ENCODE peak calls at places on chromosome 21, in nine cellular contexts. E is WTC11, G is B cell, C is OCI-LY7, F is uterus, J is Calu3, B is bronchial epithelial cell, X is natural killer cell, K is choroid plexus epithelial cell. M is an unnamed sample.

GRCh38 chr21:34890258-34890723 is 158.8 kb downstream of the RUNX1 start:
- DNase-seq in E (no peak), F (no peak), K (no peak), J (no peak), X (no peak), C (no peak), G (no peak), B (no peak), M (no peak)

GRCh38 chr21:37412603-37413360 is 46.2 kb downstream of the DYRK1A start:
- DNase-seq in C (no peak), J (no peak), K (peak), E (no peak), G (no peak), F (no peak), X (no peak), B (no peak), M (no peak)

GRCh38 chr21:25103500-25104207 is 503.6 kb downstream of the MRPL39 start:
- DNase-seq in X (no peak), J (no peak), B (no peak), K (peak), E (no peak), G (no peak), C (no peak), F (no peak), M (no peak)

GRCh38 chr21:45082715-45083114 is 8.3 kb downstream of the ADARB1 start:
- DNase-seq in K (no peak), B (no peak), J (no peak), X (no peak), F (no peak), E (no peak), G (no peak), C (no peak), M (no peak)

GRCh38 chr21:42493109-42494060 is 2.6 kb downstream of the RSPH1 start:
- DNase-seq in E (no peak), C (no peak), G (no peak), X (no peak), B (no peak), F (no peak), K (no peak), J (no peak), M (no peak)

GRCh38 chr21:33286600-33287456 is 20.7 kb downstream of the IL10RB start:
- DNase-seq in J (peak), G (no peak), C (no peak), B (peak), X (no peak), F (peak), E (no peak), K (peak), M (no peak)

GRCh38 chr21:36120304-36120902 is 14.5 kb upstream of the CBR3 start:
- DNase-seq in K (no peak), C (no peak), F (peak), J (no peak), E (no peak), B (no peak), G (no peak), X (no peak), M (no peak)

GRCh38 chr21:25938673-25939395 is 204.1 kb downstream of the GABPA start:
- DNase-seq in B (peak), X (no peak), J (no peak), G (no peak), F (no peak), E (no peak), C (no peak), K (peak), M (no peak)

GRCh38 chr21:37800122-37800455 is 116.2 kb downstream of the KCNJ6 start:
- DNase-seq in B (no peak), J (no peak), K (no peak), G (no peak), X (no peak), C (no peak), F (no peak), E (no peak), M (no peak)

GRCh38 chr21:17002628-17003027 is 510.2 kb upstream of the CXADR start:
- DNase-seq in F (no peak), C (no peak), G (no peak), B (no peak), X (no peak), E (no peak), K (no peak), J (no peak), M (no peak)

GRCh38 chr21:16755061-16755460 is 757.8 kb upstream of the CXADR start:
- DNase-seq in E (no peak), J (no peak), B (no peak), G (no peak), F (no peak), K (no peak), C (no peak), X (no peak), M (no peak)

GRCh38 chr21:31713973-31714740 is 17.8 kb downstream of the SCAF4 start:
- DNase-seq in J (no peak), K (peak), G (no peak), B (peak), C (no peak), X (no peak), E (no peak), F (no peak), M (no peak)

GRCh38 chr21:45330851-45331261 is 43.2 kb upstream of the POFUT2 start:
- DNase-seq in G (no peak), F (no peak), X (no peak), C (no peak), B (no peak), K (no peak), E (no peak), J (no peak), M (no peak)

GRCh38 chr21:46182548-46183336 is 1.5 kb downstream of the SPATC1L start:
- DNase-seq in E (no peak), K (no peak), C (no peak), X (no peak), F (peak), G (no peak), J (no peak), B (no peak), M (no peak)

GRCh38 chr21:25934771-25935224 is 200.0 kb downstream of the GABPA start:
- DNase-seq in X (no peak), E (no peak), F (peak), G (no peak), J (peak), B (peak), C (no peak), K (peak), M (no peak)

GRCh38 chr21:42638266-42638863 is 15.1 kb upstream of the PDE9A start:
- DNase-seq in G (no peak), B (no peak), E (no peak), J (no peak), C (no peak), F (no peak), X (no peak), K (no peak), M (no peak)

GRCh38 chr21:36630485-36631206 is 68.3 kb upstream of the SIM2 start:
- DNase-seq in X (peak), J (peak), C (peak), F (no peak), E (peak), B (peak), K (peak), G (peak), M (peak)

GRCh38 chr21:45572783-45573451 is 30.7 kb upstream of the SLC19A1 start:
- DNase-seq in K (no peak), B (peak), G (no peak), E (no peak), C (no peak), F (peak), X (no peak), J (no peak), M (no peak)

GRCh38 chr21:33334824-33335223 is 10.1 kb downstream of the IFNAR1 start:
- DNase-seq in J (no peak), B (no peak), F (no peak), X (no peak), E (no peak), K (no peak), G (no peak), C (no peak), M (no peak)

GRCh38 chr21:35102488-35103407 is 53.6 kb upstream of the RUNX1 start:
- DNase-seq in C (peak), K (peak), J (no peak), E (no peak), B (peak), F (no peak), G (peak), X (no peak), M (no peak)

DNA sequence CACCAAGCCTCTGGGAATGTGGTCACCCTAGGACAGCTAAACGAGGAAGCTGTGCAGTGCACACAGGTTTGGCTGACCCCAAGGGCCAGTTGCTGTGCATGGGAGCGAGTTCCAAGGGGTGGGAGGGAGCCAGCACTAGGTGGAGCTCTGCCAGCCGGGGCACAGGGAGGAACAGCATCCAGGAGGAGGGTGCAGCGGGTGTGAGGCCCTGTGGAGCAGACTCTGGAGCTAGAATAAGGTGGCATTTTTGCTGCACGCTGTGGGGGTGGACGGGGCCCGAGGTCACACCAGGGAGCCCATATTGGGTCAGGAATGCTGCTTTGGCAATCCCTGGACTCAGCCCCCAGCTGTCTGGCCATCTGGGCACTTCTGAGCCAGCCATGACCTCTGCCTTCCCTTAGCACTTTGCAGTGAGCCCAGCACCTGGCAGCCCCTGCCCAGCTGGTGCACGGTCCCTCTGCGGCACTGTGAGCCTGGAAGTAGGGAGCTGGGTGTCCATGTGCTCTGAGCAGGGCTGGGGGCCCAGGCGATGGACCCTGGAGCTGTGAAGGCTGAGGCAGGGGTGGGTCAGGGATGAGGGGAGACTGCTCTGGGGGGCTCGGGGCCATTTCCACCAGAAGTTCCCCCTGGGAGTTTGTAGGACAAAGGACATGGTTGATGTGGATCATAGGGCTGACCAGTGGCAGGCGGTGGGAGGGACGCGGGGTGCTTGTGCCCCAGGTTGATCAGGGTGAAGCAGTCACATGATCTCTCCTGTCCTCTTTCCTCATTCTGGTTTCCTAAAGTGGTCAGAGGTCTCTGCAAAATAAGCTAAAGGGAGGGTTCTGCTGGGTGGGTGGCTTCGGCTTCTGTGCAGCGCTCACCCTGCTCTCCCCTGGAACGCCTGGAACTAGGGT is 8.9 kb downstream of the PDXK start:
- DNase-seq in E (peak), C (no peak), F (peak), K (peak), B (no peak), J (peak), G (no peak), X (no peak), M (no peak)
- TF ChIP-seq CTCF in E (no peak), C (peak), F (no peak), K (peak), B (peak), J (no peak), G (no peak), X (no peak), M (no peak)

GRCh38 chr21:30268608-30269197 is 14.0 kb downstream of the KRTAP24-1 start:
- DNase-seq in E (no peak), B (peak), X (no peak), K (peak), C (peak), J (no peak), G (no peak), F (no peak), M (no peak)
- TF ChIP-seq CTCF in E (peak), B (peak), X (no peak), K (peak), C (peak), J (no peak), G (no peak), F (no peak), M (peak)

DNA sequence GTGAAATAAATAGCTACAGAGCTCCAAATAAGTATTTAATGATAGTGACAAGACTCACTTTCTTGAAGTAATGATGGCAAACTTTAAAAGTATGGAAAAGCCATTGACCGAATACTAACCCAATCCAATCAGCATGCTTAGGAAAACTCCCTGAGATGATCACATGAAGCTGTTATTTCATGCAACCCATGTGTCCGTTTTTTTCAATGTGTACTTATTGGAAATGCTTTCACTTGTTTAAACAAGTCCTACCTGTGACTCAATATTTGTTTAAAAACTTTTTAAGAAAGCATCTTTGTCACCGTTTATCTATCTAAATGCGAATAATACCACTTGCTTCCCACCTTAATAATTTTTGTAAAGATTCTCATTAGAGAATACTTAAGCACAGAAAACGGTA is 185.8 kb downstream of the NRIP1 start:
- DNase-seq in F (no peak), J (no peak), E (no peak), G (no peak), X (no peak), C (no peak), B (peak), K (no peak), M (no peak)
- TF ChIP-seq CTCF in F (no peak), J (no peak), E (no peak), G (no peak), X (no peak), C (no peak), B (no peak), K (no peak), M (no peak)

GRCh38 chr21:20739421-20739820 is 258.8 kb upstream of the NCAM2 start:
- DNase-seq in K (no peak), B (no peak), X (no peak), G (no peak), C (no peak), F (no peak), J (no peak), E (peak), M (no peak)
- TF ChIP-seq CTCF in K (peak), B (no peak), X (no peak), G (no peak), C (no peak), F (no peak), J (no peak), E (peak), M (peak)